ENCODE peak calls at places on chromosomes 4 and X, in four cellular contexts. One of them, this sample, is unnamed.

GRCh38 chrX:20620301-20620700 is 353.6 kb upstream of the RPS6KA3 start:
- DNase-seq in mesendoderm: no peak
- DNase-seq in H1: no peak
- DNase-seq in IMR-90: no peak
- DNase-seq in this sample: no peak

GRCh38 chr4:110611968-110612447 is 10.9 kb downstream of the PITX2 start:
- DNase-seq in H1: peak; percentile 52
- DNase-seq in mesendoderm: peak; percentile 34
- DNase-seq in IMR-90: no peak
- DNase-seq in this sample: no peak

GRCh38 chr4:138175337-138175794 is 66.8 kb downstream of the SLC7A11 start:
- DNase-seq in H1: no peak
- DNase-seq in mesendoderm: no peak
- DNase-seq in IMR-90: peak; percentile 61
- DNase-seq in this sample: no peak

GRCh38 chr4:149910177-149910576 is 94.5 kb upstream of the IQCM start:
- DNase-seq in mesendoderm: no peak
- DNase-seq in H1: no peak
- DNase-seq in IMR-90: no peak
- DNase-seq in this sample: no peak

GRCh38 chrX:16828126-16828908 is 41.8 kb downstream of the RBBP7 start:
- DNase-seq in H1: no peak
- DNase-seq in IMR-90: peak; percentile 91
- DNase-seq in mesendoderm: no peak
- DNase-seq in this sample: no peak

GRCh38 chr4:188603646-188604045 is 464.4 kb downstream of the TRIML1 start:
- DNase-seq in IMR-90: peak; percentile 12
- DNase-seq in H1: no peak
- DNase-seq in mesendoderm: no peak
- DNase-seq in this sample: no peak

GRCh38 chr4:8149664-8150063 is 8.9 kb downstream of the ABLIM2 start:
- DNase-seq in mesendoderm: no peak
- DNase-seq in H1: no peak
- DNase-seq in IMR-90: no peak
- DNase-seq in this sample: no peak

GRCh38 chrX:102341867-102342266 is 94.9 kb downstream of the NXF2 start:
- DNase-seq in mesendoderm: no peak
- DNase-seq in IMR-90: no peak
- DNase-seq in H1: no peak
- DNase-seq in this sample: no peak

GRCh38 chrX:119155416-119156035 is 27.9 kb upstream of the KIAA1210 start:
- DNase-seq in mesendoderm: no peak
- DNase-seq in IMR-90: peak; percentile 40
- DNase-seq in H1: no peak
- DNase-seq in this sample: no peak

GRCh38 chr4:163611172-163611571 is 116.7 kb downstream of the TMA16 start:
- DNase-seq in mesendoderm: no peak
- DNase-seq in IMR-90: no peak
- DNase-seq in H1: no peak
- DNase-seq in this sample: no peak

GRCh38 chr4:2805712-2806391 is 13.0 kb downstream of the SH3BP2 start:
- DNase-seq in mesendoderm: no peak
- DNase-seq in IMR-90: no peak
- DNase-seq in H1: no peak
- DNase-seq in this sample: no peak

GRCh38 chrX:926070-926469 is 286.4 kb downstream of the CRLF2 start:
- DNase-seq in mesendoderm: no peak
- DNase-seq in IMR-90: no peak
- DNase-seq in H1: no peak
- DNase-seq in this sample: no peak

GRCh38 chr4:141102367-141102766 is 30.9 kb downstream of the RNF150 start:
- DNase-seq in IMR-90: peak; percentile 80
- DNase-seq in H1: no peak
- DNase-seq in mesendoderm: peak; percentile 31
- DNase-seq in this sample: no peak

GRCh38 chr4:105234582-105234981 is 87.9 kb downstream of the TET2 start:
- DNase-seq in IMR-90: no peak
- DNase-seq in H1: no peak
- DNase-seq in mesendoderm: no peak
- DNase-seq in this sample: no peak

GRCh38 chr4:105838082-105838481 is 57.2 kb upstream of the NPNT start:
- DNase-seq in mesendoderm: no peak
- DNase-seq in IMR-90: no peak
- DNase-seq in H1: no peak
- DNase-seq in this sample: no peak

GRCh38 chr4:128668566-128668965 is 140.9 kb upstream of the JADE1 start:
- DNase-seq in mesendoderm: no peak
- DNase-seq in H1: no peak
- DNase-seq in IMR-90: no peak
- DNase-seq in this sample: no peak

GRCh38 chrX:153635788-153636668 is 11.0 kb upstream of the DUSP9 start:
- DNase-seq in IMR-90: no peak
- DNase-seq in H1: peak; percentile 68
- DNase-seq in mesendoderm: peak; percentile 79
- DNase-seq in this sample: peak; percentile 86

GRCh38 chrX:42684062-42684461 is 93.9 kb downstream of the PPP1R2C start:
- DNase-seq in mesendoderm: no peak
- DNase-seq in H1: no peak
- DNase-seq in IMR-90: no peak
- DNase-seq in this sample: no peak

GRCh38 chr4:92305148-92305877 is 1.5 kb downstream of the GRID2 start:
- DNase-seq in mesendoderm: peak; percentile 97
- DNase-seq in IMR-90: peak; percentile 32
- DNase-seq in H1: peak; percentile 93
- DNase-seq in this sample: peak; percentile 96

GRCh38 chr4:76772498-76773106 is 125.3 kb downstream of the SOWAHB start:
- DNase-seq in mesendoderm: peak; percentile 81
- DNase-seq in H1: no peak
- DNase-seq in IMR-90: peak; percentile 87
- DNase-seq in this sample: no peak

GRCh38 chr4:95268819-95269565 is 279.8 kb downstream of the UNC5C start:
- DNase-seq in mesendoderm: no peak
- DNase-seq in IMR-90: peak; percentile 7
- DNase-seq in H1: no peak
- DNase-seq in this sample: no peak

GRCh38 chr4:8077181-8078108 is 81.2 kb downstream of the ABLIM2 start:
- DNase-seq in H1: no peak
- DNase-seq in IMR-90: no peak
- DNase-seq in mesendoderm: no peak
- DNase-seq in this sample: no peak

GRCh38 chrX:45850197-45850774 is 649.6 kb upstream of the DIPK2B start:
- DNase-seq in IMR-90: no peak
- DNase-seq in H1: no peak
- DNase-seq in mesendoderm: peak; percentile 43
- DNase-seq in this sample: peak; percentile 26

GRCh38 chrX:21856504-21856903 is 717 bp downstream of the YY2 start:
- DNase-seq in mesendoderm: no peak
- DNase-seq in H1: no peak
- DNase-seq in IMR-90: no peak
- DNase-seq in this sample: no peak

GRCh38 chrX:150036641-150037040 is 98.3 kb upstream of the EOLA2 start:
- DNase-seq in IMR-90: no peak
- DNase-seq in mesendoderm: no peak
- DNase-seq in H1: no peak
- DNase-seq in this sample: no peak

GRCh38 chrX:150036181-150036580 is 97.9 kb upstream of the EOLA2 start:
- DNase-seq in IMR-90: peak; percentile 70
- DNase-seq in mesendoderm: no peak
- DNase-seq in H1: no peak
- DNase-seq in this sample: no peak

GRCh38 chrX:150038356-150038755 is 100.1 kb upstream of the EOLA2 start:
- DNase-seq in IMR-90: no peak
- DNase-seq in mesendoderm: peak; percentile 9
- DNase-seq in H1: no peak
- DNase-seq in this sample: no peak

GRCh38 chrX:150035531-150035930 is 97.2 kb upstream of the EOLA2 start:
- DNase-seq in IMR-90: peak; percentile 39
- DNase-seq in mesendoderm: no peak
- DNase-seq in H1: no peak
- DNase-seq in this sample: no peak

DNA sequence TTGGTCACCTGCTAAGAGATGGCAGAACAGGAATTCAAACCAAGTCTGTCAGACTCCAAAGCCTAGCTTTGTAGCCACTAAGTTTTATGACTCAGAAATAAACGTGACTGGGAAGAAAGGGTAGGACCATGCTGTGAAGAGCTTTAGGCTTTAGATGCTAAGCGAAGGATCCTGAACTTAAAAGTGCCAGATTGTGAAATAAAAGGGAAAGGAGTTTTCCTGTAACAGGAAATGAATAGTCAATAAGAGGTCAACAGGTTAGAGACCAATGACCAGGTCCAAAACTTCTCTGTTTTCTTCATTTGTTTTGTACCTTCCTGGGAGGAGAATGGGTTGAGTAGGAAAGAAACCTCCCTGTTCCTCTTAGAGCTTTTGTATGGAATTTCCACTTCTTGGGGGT is 98.8 kb upstream of the EOLA2 start:
- DNase-seq in IMR-90: no peak
- DNase-seq in mesendoderm: no peak
- DNase-seq in H1: no peak
- DNase-seq in this sample: no peak
- H4K5ac ChIP-seq in IMR-90: peak overlapping the region; percentile 54
- H4K5ac ChIP-seq in mesendoderm: no peak overlapping the region
- H4K5ac ChIP-seq in H1: no peak overlapping the region
- H4K5ac ChIP-seq in this sample: no peak overlapping the region

GRCh38 chrX:9707306-9708015 is 58.2 kb downstream of the GPR143 start:
- DNase-seq in H1: no peak
- DNase-seq in IMR-90: no peak
- DNase-seq in mesendoderm: no peak
- DNase-seq in this sample: no peak

GRCh38 chrX:9706426-9706825 is 59.2 kb downstream of the GPR143 start:
- DNase-seq in H1: no peak
- DNase-seq in mesendoderm: no peak
- DNase-seq in IMR-90: no peak
- DNase-seq in this sample: no peak

GRCh38 chrX:9708086-9708485 is 57.6 kb downstream of the GPR143 start:
- DNase-seq in H1: no peak
- DNase-seq in mesendoderm: no peak
- DNase-seq in IMR-90: no peak
- DNase-seq in this sample: no peak

GRCh38 chrX:9710332-9710731 is 55.3 kb downstream of the GPR143 start:
- DNase-seq in H1: no peak
- DNase-seq in mesendoderm: no peak
- DNase-seq in IMR-90: no peak
- DNase-seq in this sample: no peak

GRCh38 chrX:9708923-9709553 is 56.6 kb downstream of the GPR143 start:
- DNase-seq in IMR-90: peak; percentile 55
- DNase-seq in H1: peak; percentile 76
- DNase-seq in mesendoderm: peak; percentile 62
- DNase-seq in this sample: peak; percentile 67
- H3K9ac ChIP-seq in IMR-90: no peak overlapping the region
- H3K9ac ChIP-seq in H1: no peak overlapping the region
- H3K9ac ChIP-seq in mesendoderm: no peak overlapping the region
- H3K9ac ChIP-seq in this sample: no peak overlapping the region

GRCh38 chr4:82704156-82704555 is 94.4 kb downstream of the SCD5 start:
- DNase-seq in IMR-90: peak; percentile 19
- DNase-seq in mesendoderm: no peak
- DNase-seq in H1: no peak
- DNase-seq in this sample: no peak
- H4K5ac ChIP-seq in IMR-90: no peak overlapping the region
- H4K5ac ChIP-seq in mesendoderm: no peak overlapping the region
- H4K5ac ChIP-seq in H1: no peak overlapping the region
- H4K5ac ChIP-seq in this sample: no peak overlapping the region

GRCh38 chr4:169047967-169048366 is 37.9 kb upstream of the CBR4 start:
- DNase-seq in H1: no peak
- DNase-seq in IMR-90: no peak
- DNase-seq in mesendoderm: no peak
- DNase-seq in this sample: no peak
- H3K9ac ChIP-seq in H1: no peak overlapping the region
- H3K9ac ChIP-seq in IMR-90: no peak overlapping the region
- H3K9ac ChIP-seq in mesendoderm: no peak overlapping the region
- H3K9ac ChIP-seq in this sample: no peak overlapping the region

GRCh38 chr4:177671845-177672244 is 229.6 kb upstream of the AGA start:
- DNase-seq in IMR-90: no peak
- DNase-seq in H1: no peak
- DNase-seq in mesendoderm: no peak
- DNase-seq in this sample: no peak
- H4K5ac ChIP-seq in IMR-90: no peak overlapping the region
- H4K5ac ChIP-seq in H1: no peak overlapping the region
- H4K5ac ChIP-seq in mesendoderm: no peak overlapping the region
- H4K5ac ChIP-seq in this sample: no peak overlapping the region

GRCh38 chr4:98612318-98613250 is 45.8 kb downstream of the TSPAN5 start:
- DNase-seq in IMR-90: no peak
- DNase-seq in mesendoderm: peak; percentile 45
- DNase-seq in H1: no peak
- DNase-seq in this sample: peak; percentile 34

GRCh38 chr4:98610926-98611325 is 47.5 kb downstream of the TSPAN5 start:
- DNase-seq in IMR-90: no peak
- DNase-seq in H1: no peak
- DNase-seq in mesendoderm: no peak
- DNase-seq in this sample: no peak

GRCh38 chr4:98613453-98614075 is 44.8 kb downstream of the TSPAN5 start:
- DNase-seq in H1: no peak
- DNase-seq in IMR-90: no peak
- DNase-seq in mesendoderm: peak; percentile 31
- DNase-seq in this sample: no peak

GRCh38 chr4:98609946-98610345 is 48.5 kb downstream of the TSPAN5 start:
- DNase-seq in mesendoderm: peak; percentile 50
- DNase-seq in IMR-90: peak; percentile 45
- DNase-seq in H1: no peak
- DNase-seq in this sample: no peak

DNA sequence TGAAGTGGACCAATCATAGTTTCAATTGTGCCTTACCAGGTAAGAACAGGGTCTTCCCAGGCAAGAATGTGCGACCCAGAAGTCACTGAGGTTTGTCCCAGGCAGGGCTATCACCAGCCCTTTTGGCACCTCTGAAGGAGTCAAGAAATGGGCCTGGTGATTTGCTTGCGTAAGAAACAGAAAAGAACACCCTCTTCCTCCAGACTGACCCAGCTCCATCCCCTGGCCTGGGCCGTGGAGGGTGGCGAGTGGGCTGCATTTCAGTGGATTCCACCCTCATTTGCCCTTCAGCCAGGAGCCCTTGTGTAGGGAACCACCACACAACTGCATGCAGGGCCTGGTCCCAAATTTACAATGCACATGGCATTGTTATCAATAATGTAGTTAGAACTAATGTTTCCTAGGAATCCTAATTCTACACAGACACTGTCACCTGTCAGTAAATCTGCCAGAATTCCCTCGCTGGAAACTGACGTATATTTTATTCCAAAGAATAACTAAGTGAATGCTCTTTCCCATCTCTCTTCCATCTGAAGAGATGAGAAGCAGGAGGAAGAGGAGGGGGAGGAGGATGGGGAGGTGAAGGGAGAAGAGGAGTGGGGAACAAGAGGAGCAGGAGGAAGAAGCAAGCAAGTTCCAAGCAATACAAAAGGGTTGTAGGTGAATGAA is 46.6 kb downstream of the TSPAN5 start:
- DNase-seq in mesendoderm: peak; percentile 15
- DNase-seq in IMR-90: no peak
- DNase-seq in H1: no peak
- DNase-seq in this sample: no peak
- H3K9ac ChIP-seq in mesendoderm: no peak overlapping the region
- H3K9ac ChIP-seq in IMR-90: no peak overlapping the region
- H3K9ac ChIP-seq in H1: no peak overlapping the region
- H3K9ac ChIP-seq in this sample: no peak overlapping the region

This sample was measured in H9.